ENCODE peak calls at places on chromosomes 1 and 21, in four cellular contexts. One of them, this sample, is unnamed.

GRCh38 chr1:101216623-101217022 is 20.2 kb upstream of the S1PR1 start:
- DNase-seq in iPS DF 6.9: no peak
- DNase-seq in testis: no peak
- DNase-seq in hepatocyte: no peak
- DNase-seq in this sample: no peak

GRCh38 chr1:72936151-72936740 is 653.9 kb upstream of the NEGR1 start:
- DNase-seq in hepatocyte: no peak
- DNase-seq in iPS DF 6.9: no peak
- DNase-seq in testis: no peak
- DNase-seq in this sample: no peak

GRCh38 chr1:151072224-151072623 is 1.7 kb downstream of the GABPB2 start:
- DNase-seq in iPS DF 6.9: no peak
- DNase-seq in testis: no peak
- DNase-seq in hepatocyte: no peak
- DNase-seq in this sample: no peak

GRCh38 chr1:147648933-147649332 is 21.4 kb downstream of the ACP6 start:
- DNase-seq in hepatocyte: no peak
- DNase-seq in iPS DF 6.9: no peak
- DNase-seq in testis: no peak
- DNase-seq in this sample: no peak

GRCh38 chr1:150963535-150964489 is 10.8 kb downstream of the CERS2 start:
- DNase-seq in iPS DF 6.9: no peak
- DNase-seq in hepatocyte: no peak
- DNase-seq in testis: no peak
- DNase-seq in this sample: no peak

GRCh38 chr1:78004719-78005346 is at the start of gene DNAJB4:
- DNase-seq in hepatocyte: peak; percentile 93
- DNase-seq in testis: peak; percentile 95
- DNase-seq in iPS DF 6.9: peak; percentile 48
- DNase-seq in this sample: peak; percentile 41

GRCh38 chr1:37362569-37362968 is 111.8 kb upstream of the ZC3H12A start:
- DNase-seq in iPS DF 6.9: no peak
- DNase-seq in hepatocyte: no peak
- DNase-seq in testis: no peak
- DNase-seq in this sample: no peak

GRCh38 chr1:211739671-211740411 is 64.4 kb upstream of the NEK2 start:
- DNase-seq in testis: no peak
- DNase-seq in iPS DF 6.9: no peak
- DNase-seq in hepatocyte: no peak
- DNase-seq in this sample: no peak

GRCh38 chr1:209689484-209689883 is 14.3 kb downstream of the G0S2 start:
- DNase-seq in hepatocyte: peak; percentile 62
- DNase-seq in testis: no peak
- DNase-seq in iPS DF 6.9: no peak
- DNase-seq in this sample: peak; percentile 24

GRCh38 chr1:178538192-178538916 is 25.4 kb downstream of the TEX35 start:
- DNase-seq in hepatocyte: peak; percentile 78
- DNase-seq in testis: no peak
- DNase-seq in iPS DF 6.9: no peak
- DNase-seq in this sample: no peak

GRCh38 chr1:207752456-207753132 is 740 bp downstream of the CD46 start:
- DNase-seq in testis: peak; percentile 55
- DNase-seq in hepatocyte: peak; percentile 69
- DNase-seq in iPS DF 6.9: no peak
- DNase-seq in this sample: peak; percentile 39

GRCh38 chr1:48208251-48208650 is 14.3 kb upstream of the SLC5A9 start:
- DNase-seq in hepatocyte: no peak
- DNase-seq in iPS DF 6.9: peak; percentile 29
- DNase-seq in testis: no peak
- DNase-seq in this sample: no peak

GRCh38 chr1:100799954-100800612 is 80.5 kb downstream of the VCAM1 start:
- DNase-seq in hepatocyte: peak; percentile 14
- DNase-seq in testis: no peak
- DNase-seq in iPS DF 6.9: no peak
- DNase-seq in this sample: no peak

GRCh38 chr1:103514920-103515503 is 10.5 kb upstream of the RNPC3 start:
- DNase-seq in iPS DF 6.9: peak; percentile 11
- DNase-seq in hepatocyte: peak; percentile 54
- DNase-seq in testis: peak; percentile 17
- DNase-seq in this sample: peak; percentile 18

GRCh38 chr1:198564716-198565115 is 24.2 kb upstream of the ATP6V1G3 start:
- DNase-seq in hepatocyte: no peak
- DNase-seq in iPS DF 6.9: no peak
- DNase-seq in testis: no peak
- DNase-seq in this sample: no peak

GRCh38 chr1:164836614-164837018 is 277.6 kb downstream of the PBX1 start:
- DNase-seq in iPS DF 6.9: no peak
- DNase-seq in hepatocyte: no peak
- DNase-seq in testis: peak; percentile 15
- DNase-seq in this sample: no peak
- H3K36me3 ChIP-seq in iPS DF 6.9: no peaks in the 10 kb centered on the region
- H3K36me3 ChIP-seq in hepatocyte: no peaks in the 10 kb centered on the region
- H3K36me3 ChIP-seq in testis: no peaks in the 10 kb centered on the region
- H3K36me3 ChIP-seq in this sample: no peaks in the 10 kb centered on the region

DNA sequence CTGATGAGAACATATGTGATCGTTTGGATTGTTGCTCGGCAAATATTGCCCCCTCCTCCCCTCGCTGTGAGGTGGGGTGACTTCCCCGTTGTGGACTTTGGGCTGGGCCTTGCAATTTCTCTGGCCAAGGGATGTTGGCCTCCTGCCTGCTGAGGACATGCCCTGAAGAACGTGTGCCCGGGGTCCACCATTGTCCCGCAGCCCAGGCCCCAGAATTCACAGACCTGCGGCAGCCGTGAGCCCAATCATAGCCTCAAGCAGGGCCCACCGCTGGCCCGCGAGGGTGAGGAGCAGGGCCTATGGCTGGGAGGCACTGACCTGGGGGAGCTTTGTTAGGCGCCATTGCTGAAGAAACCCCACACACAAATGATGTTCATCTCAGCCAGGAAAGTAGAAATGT is 58.3 kb upstream of the ACTRT2 start:
- DNase-seq in iPS DF 6.9: no peak
- DNase-seq in testis: no peak
- DNase-seq in hepatocyte: no peak
- DNase-seq in this sample: no peak
- H3K9me3 ChIP-seq in iPS DF 6.9: peaks cover 39% of the 10 kb centered on the region
- H3K9me3 ChIP-seq in testis: no peaks in the 10 kb centered on the region
- H3K9me3 ChIP-seq in hepatocyte: peaks cover under 1% of the 10 kb centered on the region
- H3K9me3 ChIP-seq in this sample: no peaks in the 10 kb centered on the region

GRCh38 chr1:31272369-31272768 is 24.2 kb downstream of the SNRNP40 start:
- DNase-seq in iPS DF 6.9: no peak
- DNase-seq in hepatocyte: no peak
- DNase-seq in testis: no peak
- DNase-seq in this sample: no peak
- H3K36me3 ChIP-seq in iPS DF 6.9: peaks cover 3% of the 10 kb centered on the region
- H3K36me3 ChIP-seq in hepatocyte: no peaks in the 10 kb centered on the region
- H3K36me3 ChIP-seq in testis: peaks cover 2% of the 10 kb centered on the region
- H3K36me3 ChIP-seq in this sample: peaks cover 10% of the 10 kb centered on the region

GRCh38 chr21:9756677-9757076 is 764.7 kb upstream of the TPTE start:
- DNase-seq in testis: no peak
- DNase-seq in hepatocyte: no peak
- DNase-seq in iPS DF 6.9: no peak
- DNase-seq in this sample: no peak

GRCh38 chr21:9758888-9759287 is 762.5 kb upstream of the TPTE start:
- DNase-seq in iPS DF 6.9: no peak
- DNase-seq in hepatocyte: no peak
- DNase-seq in testis: peak; percentile 25
- DNase-seq in this sample: no peak

GRCh38 chr21:9758141-9758540 is 763.2 kb upstream of the TPTE start:
- DNase-seq in testis: peak; percentile 15
- DNase-seq in hepatocyte: no peak
- DNase-seq in iPS DF 6.9: no peak
- DNase-seq in this sample: no peak

GRCh38 chr21:9753943-9754342 is 767.4 kb upstream of the TPTE start:
- DNase-seq in hepatocyte: no peak
- DNase-seq in testis: no peak
- DNase-seq in iPS DF 6.9: no peak
- DNase-seq in this sample: no peak

DNA sequence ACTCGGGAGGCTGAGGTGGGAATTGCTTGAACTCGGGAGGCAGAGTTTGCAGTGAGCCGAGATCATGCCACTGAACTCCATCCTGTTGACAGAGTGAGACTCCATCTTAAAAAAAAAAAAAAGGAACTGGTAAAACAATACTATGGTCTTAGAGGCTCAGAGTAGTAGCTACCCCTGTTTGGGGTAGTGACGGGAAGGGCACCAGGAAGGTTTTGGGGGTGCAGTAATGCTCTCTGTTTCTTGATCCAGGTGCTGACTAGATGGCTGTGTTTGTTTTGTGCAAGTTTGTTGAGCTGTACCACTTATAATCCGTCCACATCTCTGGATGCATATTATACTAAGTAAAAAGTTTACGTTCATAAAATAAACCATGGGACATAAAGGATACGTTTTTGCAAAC is 765.8 kb upstream of the TPTE start:
- DNase-seq in hepatocyte: no peak
- DNase-seq in iPS DF 6.9: no peak
- DNase-seq in testis: no peak
- DNase-seq in this sample: no peak
- H3K9me3 ChIP-seq in hepatocyte: peaks cover 36% of the 10 kb centered on the region
- H3K9me3 ChIP-seq in iPS DF 6.9: peaks cover 17% of the 10 kb centered on the region
- H3K9me3 ChIP-seq in testis: no peaks in the 10 kb centered on the region
- H3K9me3 ChIP-seq in this sample: peaks cover 5% of the 10 kb centered on the region

DNA sequence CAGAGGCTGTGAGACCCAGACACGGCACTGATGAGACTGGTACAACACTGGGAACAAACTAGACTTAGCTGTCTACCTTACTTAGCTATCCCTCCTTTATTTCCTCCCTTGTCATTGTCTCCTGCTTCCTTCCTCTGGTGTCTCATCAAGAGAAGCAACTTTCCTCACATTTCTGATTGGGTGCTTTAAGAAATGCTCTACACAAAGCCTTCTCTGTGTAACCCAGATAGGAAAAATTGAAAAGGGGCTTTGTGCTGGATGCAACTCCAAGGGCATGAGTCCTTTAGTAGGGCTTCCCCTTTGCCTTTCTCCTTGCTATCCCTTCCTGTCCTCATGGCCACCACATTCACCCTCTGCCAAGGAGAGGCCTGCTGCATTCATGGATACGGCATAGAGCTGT is 274.5 kb downstream of the VAV3 start:
- DNase-seq in hepatocyte: no peak
- DNase-seq in iPS DF 6.9: no peak
- DNase-seq in testis: no peak
- DNase-seq in this sample: no peak
- H3K36me3 ChIP-seq in hepatocyte: no peaks in the 10 kb centered on the region
- H3K36me3 ChIP-seq in iPS DF 6.9: no peaks in the 10 kb centered on the region
- H3K36me3 ChIP-seq in testis: no peaks in the 10 kb centered on the region
- H3K36me3 ChIP-seq in this sample: no peaks in the 10 kb centered on the region

GRCh38 chr1:236768601-236769000 is 26.5 kb upstream of the MTR start:
- DNase-seq in testis: no peak
- DNase-seq in hepatocyte: no peak
- DNase-seq in iPS DF 6.9: no peak
- DNase-seq in this sample: no peak
- H3K9me3 ChIP-seq in testis: no peaks in the 10 kb centered on the region
- H3K9me3 ChIP-seq in hepatocyte: no peaks in the 10 kb centered on the region
- H3K9me3 ChIP-seq in iPS DF 6.9: no peaks in the 10 kb centered on the region
- H3K9me3 ChIP-seq in this sample: no peaks in the 10 kb centered on the region

DNA sequence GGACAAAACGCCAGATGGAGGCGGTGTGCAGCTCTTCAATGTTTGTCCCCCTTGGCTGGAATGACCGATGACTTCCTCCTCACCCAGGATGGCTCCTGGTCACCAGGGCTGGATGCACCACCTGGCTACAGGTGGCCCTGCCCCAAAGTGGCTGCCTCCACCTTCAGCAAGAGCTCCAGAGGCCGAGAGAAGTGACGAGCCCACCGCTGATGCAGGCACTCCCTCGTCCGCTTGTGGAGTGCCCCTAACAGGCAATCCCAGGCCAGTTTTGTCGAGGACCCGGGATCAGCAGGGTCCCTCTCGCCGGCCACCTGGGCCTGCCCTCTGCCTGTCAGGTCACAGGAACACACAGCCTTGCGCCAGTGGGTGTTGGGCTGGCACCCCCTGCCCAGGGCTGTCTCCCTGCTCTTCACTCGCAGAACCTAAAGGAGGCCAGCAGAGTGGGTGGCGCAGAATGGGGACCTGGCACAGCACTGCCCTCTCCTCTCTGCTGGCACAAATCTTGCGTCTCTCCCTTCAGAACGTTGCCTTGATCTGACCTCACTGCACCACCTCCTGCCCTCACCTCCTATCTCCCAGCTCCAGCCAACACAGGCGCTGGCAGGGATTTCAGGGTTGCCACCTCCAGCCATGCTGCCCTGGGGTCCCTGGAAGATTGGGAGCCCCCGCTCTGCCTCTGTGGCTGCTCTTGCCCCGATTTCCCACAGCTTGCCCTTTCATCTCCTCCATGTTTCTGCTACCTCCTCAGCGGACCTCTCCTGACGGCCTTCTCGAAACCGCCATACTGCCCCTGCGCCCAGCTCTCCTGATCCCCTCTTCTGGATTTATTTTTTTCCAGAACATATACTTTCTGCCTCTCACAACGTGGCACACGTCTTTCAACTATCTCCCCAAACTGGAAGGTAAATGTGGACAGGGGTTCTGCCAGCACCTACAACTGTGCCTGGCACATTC is 38.6 kb downstream of the SLC45A1 start:
- DNase-seq in iPS DF 6.9: no peak
- DNase-seq in hepatocyte: no peak
- DNase-seq in testis: no peak
- DNase-seq in this sample: no peak
- H3K36me3 ChIP-seq in iPS DF 6.9: peaks cover 48% of the 10 kb centered on the region
- H3K36me3 ChIP-seq in hepatocyte: no peaks in the 10 kb centered on the region
- H3K36me3 ChIP-seq in testis: no peaks in the 10 kb centered on the region
- H3K36me3 ChIP-seq in this sample: peaks cover 13% of the 10 kb centered on the region

DNA sequence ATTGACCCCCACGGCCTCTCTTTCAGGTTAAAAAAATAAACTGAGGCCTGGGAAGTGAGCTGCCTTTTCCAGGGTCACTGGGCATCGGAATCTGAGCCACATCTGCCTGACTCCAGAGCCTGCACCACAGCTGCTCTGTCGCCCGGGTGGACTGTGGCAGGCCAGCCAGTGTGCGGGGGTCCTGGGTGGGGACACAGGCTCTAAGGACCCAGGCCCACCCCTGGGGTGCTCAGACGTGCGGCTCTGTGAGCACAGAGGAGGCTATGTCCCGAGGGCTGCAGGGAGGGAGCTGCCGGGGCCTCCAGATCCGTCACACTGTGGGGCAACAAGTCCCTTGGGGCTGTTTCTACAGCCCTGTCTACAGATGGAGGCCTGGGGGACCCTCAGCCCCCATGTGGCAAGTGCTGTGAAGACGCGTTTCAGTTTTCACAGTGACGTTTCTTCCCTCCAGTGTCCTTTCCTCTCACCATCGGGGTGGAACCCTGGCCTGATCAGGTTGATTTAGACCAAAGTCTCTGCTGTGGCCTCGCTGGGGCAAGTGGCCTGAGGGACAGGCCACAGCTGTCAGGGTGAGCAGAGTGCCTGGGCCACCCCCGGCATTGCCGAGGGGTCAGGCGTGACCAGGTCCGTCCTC is 39.2 kb upstream of the ACTRT2 start:
- DNase-seq in hepatocyte: no peak
- DNase-seq in iPS DF 6.9: no peak
- DNase-seq in testis: no peak
- DNase-seq in this sample: no peak
- H3K9me3 ChIP-seq in hepatocyte: no peaks in the 10 kb centered on the region
- H3K9me3 ChIP-seq in iPS DF 6.9: peaks cover 37% of the 10 kb centered on the region
- H3K9me3 ChIP-seq in testis: no peaks in the 10 kb centered on the region
- H3K9me3 ChIP-seq in this sample: no peaks in the 10 kb centered on the region